ENCODE peak calls at places on chromosomes 11 and 22, in eight cellular contexts. V, P, I, A, E, M, Z and J are unnamed samples.

GRCh38 chr22:21713428-21714058 is 22.1 kb downstream of the YPEL1 start:
- ATAC-seq in E (no peak), M (peak), P (peak), Z (peak), A (peak), V (no peak), I (no peak), J (peak)

GRCh38 chr11:133918606-133919260 is 38.0 kb downstream of the IGSF9B start:
- ATAC-seq in Z (peak), A (peak), E (peak), M (no peak), V (peak), P (peak), I (peak), J (no peak)

GRCh38 chr11:44097821-44098220 is 2.3 kb downstream of the EXT2 start:
- ATAC-seq in P (no peak), I (no peak), E (no peak), M (no peak), A (no peak), Z (no peak), V (no peak), J (no peak)

GRCh38 chr22:43432883-43433415 is 21.1 kb downstream of the MPPED1 start:
- ATAC-seq in V (no peak), M (no peak), P (no peak), Z (no peak), I (no peak), A (no peak), E (no peak), J (no peak)

GRCh38 chr11:19785265-19785664 is 72.6 kb downstream of the NAV2 start:
- ATAC-seq in V (no peak), M (no peak), I (no peak), E (no peak), Z (no peak), P (no peak), A (no peak), J (no peak)

GRCh38 chr22:29244785-29245625 is 22.8 kb downstream of the RHBDD3 start:
- ATAC-seq in M (peak), Z (no peak), V (no peak), P (no peak), I (peak), E (no peak), A (peak), J (no peak)

GRCh38 chr11:110491577-110492352 is 62.0 kb downstream of the FDX1 start:
- ATAC-seq in E (no peak), V (no peak), P (no peak), Z (no peak), M (peak), I (no peak), A (no peak), J (no peak)

GRCh38 chr11:16226245-16226644 is 130.1 kb downstream of the SOX6 start:
- ATAC-seq in V (no peak), A (no peak), I (peak), Z (no peak), P (no peak), E (no peak), M (peak), J (no peak)

GRCh38 chr11:5285703-5286102 is 16.0 kb upstream of the HBE1 start:
- ATAC-seq in M (no peak), Z (no peak), E (no peak), V (no peak), A (no peak), P (no peak), I (no peak), J (no peak)

GRCh38 chr11:96279421-96280290 is 63.3 kb downstream of the MAML2 start:
- ATAC-seq in A (peak), M (no peak), P (peak), V (peak), I (peak), Z (peak), E (peak), J (peak)

GRCh38 chr11:68659158-68659921 is 25.0 kb upstream of the GAL start:
- ATAC-seq in A (no peak), V (no peak), Z (no peak), M (peak), P (no peak), I (no peak), E (no peak), J (no peak)

GRCh38 chr22:27238935-27239510 is 562.5 kb downstream of the MN1 start:
- ATAC-seq in I (peak), V (no peak), E (no peak), A (no peak), P (no peak), M (peak), Z (no peak), J (no peak)

GRCh38 chr22:28992565-28993326 is 68.9 kb downstream of the C22orf31 start:
- ATAC-seq in Z (no peak), E (no peak), V (no peak), P (no peak), M (peak), I (no peak), A (peak), J (no peak)

GRCh38 chr11:118375980-118376379 is 16.6 kb downstream of the UBE4A start:
- ATAC-seq in P (no peak), M (no peak), I (no peak), E (no peak), Z (no peak), A (peak), V (no peak), J (no peak)

GRCh38 chr11:62854825-62855570 is 15.6 kb upstream of the WDR74 start:
- ATAC-seq in P (no peak), M (peak), I (no peak), E (no peak), V (peak), Z (peak), A (no peak), J (no peak)

GRCh38 chr11:35038211-35038930 is 100.6 kb upstream of the CD44 start:
- ATAC-seq in P (no peak), A (no peak), Z (no peak), I (no peak), E (no peak), V (no peak), M (no peak), J (no peak)

GRCh38 chr11:82234256-82234655 is 499.4 kb downstream of the FAM181B start:
- ATAC-seq in A (no peak), Z (no peak), M (no peak), E (no peak), P (no peak), I (no peak), V (no peak), J (no peak)

GRCh38 chr22:27074016-27074415 is 416.6 kb downstream of the MIAT start:
- ATAC-seq in V (no peak), A (no peak), E (no peak), Z (no peak), P (no peak), M (no peak), I (no peak), J (no peak)

GRCh38 chr11:131217313-131218297 is 152.8 kb upstream of the NTM start:
- ATAC-seq in I (no peak), P (no peak), E (no peak), V (no peak), A (no peak), M (no peak), Z (no peak), J (no peak)

GRCh38 chr22:32476286-32476685 is 1.7 kb downstream of the FBXO7 start:
- ATAC-seq in V (no peak), P (no peak), A (no peak), Z (no peak), M (no peak), E (no peak), I (no peak), J (no peak)

GRCh38 chr11:12235549-12235944 is 125.2 kb downstream of the MICAL2 start:
- ATAC-seq in V (peak), E (peak), Z (peak), M (no peak), A (peak), P (peak), I (peak), J (peak)

GRCh38 chr11:12241401-12241800 is 131.0 kb downstream of the MICAL2 start:
- ATAC-seq in V (no peak), A (no peak), E (no peak), Z (no peak), P (no peak), I (no peak), M (no peak), J (no peak)

GRCh38 chr22:41563051-41563711 is 2.4 kb downstream of the CSDC2 start:
- ATAC-seq in A (no peak), P (no peak), E (no peak), M (no peak), V (no peak), Z (no peak), I (no peak), J (no peak)

GRCh38 chr11:62418733-62419132 is at the start of gene SCGB1A1:
- ATAC-seq in P (no peak), A (no peak), E (no peak), V (no peak), Z (no peak), I (no peak), M (no peak), J (no peak)

GRCh38 chr22:42962295-42963230 is 52.4 kb downstream of the PACSIN2 start:
- ATAC-seq in Z (peak), M (no peak), P (no peak), A (no peak), V (no peak), E (no peak), I (peak), J (no peak)

GRCh38 chr11:130872513-130872912 is 43.8 kb downstream of the SNX19 start:
- ATAC-seq in I (no peak), V (no peak), Z (no peak), A (no peak), P (no peak), E (no peak), M (peak), J (no peak)

GRCh38 chr11:68977781-68978625 is 2.8 kb downstream of the MRGPRD start:
- ATAC-seq in P (no peak), I (no peak), M (no peak), E (no peak), V (no peak), Z (no peak), A (no peak), J (no peak)

GRCh38 chr22:32712644-32713355 is 88.7 kb upstream of the TIMP3 start:
- ATAC-seq in V (no peak), A (no peak), I (no peak), P (no peak), M (no peak), E (no peak), Z (no peak), J (no peak)

GRCh38 chr11:58286249-58286648 is 18.2 kb upstream of the OR10W1 start:
- ATAC-seq in V (no peak), A (peak), Z (peak), I (peak), M (no peak), E (no peak), P (peak), J (no peak)

GRCh38 chr22:48488611-48489456 is 1338.8 kb downstream of the BRD1 start:
- ATAC-seq in Z (no peak), V (no peak), I (no peak), A (no peak), E (no peak), M (no peak), P (no peak), J (no peak)

GRCh38 chr11:18259259-18259658 is 6.8 kb upstream of the SAA1 start:
- ATAC-seq in A (no peak), I (peak), Z (no peak), M (no peak), V (no peak), E (no peak), P (no peak), J (no peak)

GRCh38 chr11:96013459-96014213 is 89.7 kb upstream of the MTMR2 start:
- ATAC-seq in M (no peak), I (no peak), V (peak), A (no peak), Z (peak), E (peak), P (peak), J (no peak)

GRCh38 chr11:64711138-64711943 is 11.7 kb downstream of the NRXN2 start:
- ATAC-seq in P (no peak), A (no peak), V (no peak), E (no peak), Z (no peak), I (no peak), M (no peak), J (no peak)

GRCh38 chr22:38947321-38948112 is 9.9 kb upstream of the APOBEC3A start:
- ATAC-seq in A (peak), Z (peak), I (no peak), P (peak), M (no peak), E (peak), V (no peak), J (peak)

GRCh38 chr11:78221396-78222315 is 32.9 kb downstream of the USP35 start:
- ATAC-seq in Z (no peak), M (no peak), I (no peak), A (no peak), E (no peak), P (no peak), V (no peak), J (no peak)

GRCh38 chr11:108565653-108566052 is 27.9 kb downstream of the EXPH5 start:
- ATAC-seq in Z (no peak), E (no peak), I (peak), A (no peak), M (no peak), P (no peak), V (no peak), J (no peak)

GRCh38 chr11:1064167-1064566 is 10.5 kb upstream of the MUC2 start:
- ATAC-seq in Z (no peak), I (no peak), V (no peak), P (no peak), M (no peak), E (no peak), A (no peak), J (no peak)

GRCh38 chr11:84056696-84057095 is 770.5 kb upstream of the CCDC90B start:
- ATAC-seq in A (no peak), E (no peak), I (no peak), V (no peak), M (no peak), P (no peak), Z (no peak), J (no peak)

GRCh38 chr11:22703040-22703439 is 36.6 kb downstream of the GAS2 start:
- ATAC-seq in M (peak), E (no peak), A (peak), P (peak), I (peak), Z (no peak), V (peak), J (peak)